ENCODE peak calls at places on chromosomes 13 and 19, in nine cellular contexts. V, D, A, X, J, Y, I, M and W are unnamed samples.

GRCh38 chr13:60584976-60585375 is 188.0 kb downstream of the TDRD3 start:
- DNase-seq in V (no peak), D (no peak), A (no peak), X (no peak), J (no peak), Y (no peak), I (no peak), M (no peak), W (no peak)

GRCh38 chr13:41813426-41813825 is 147.5 kb downstream of the VWA8 start:
- DNase-seq in V (no peak), D (no peak), A (no peak), X (no peak), J (no peak), Y (no peak), I (no peak), M (no peak), W (no peak)

GRCh38 chr13:73138276-73138950 is 79.6 kb downstream of the KLF5 start:
- DNase-seq in V (no peak), D (no peak), A (no peak), X (no peak), J (no peak), Y (no peak), I (no peak), M (no peak), W (no peak)

GRCh38 chr13:77563110-77563509 is 27.6 kb downstream of the SCEL start:
- DNase-seq in V (no peak), D (no peak), A (no peak), X (no peak), J (peak; percentile 14), Y (no peak), I (no peak), M (no peak), W (no peak)

GRCh38 chr19:40147693-40148347 is 43.4 kb upstream of the MAP3K10 start:
- DNase-seq in V (no peak), D (no peak), A (no peak), X (no peak), J (peak; percentile 81), Y (no peak), I (peak; percentile 46), M (no peak), W (no peak)

GRCh38 chr13:101916758-101917474 is 464.4 kb downstream of the ITGBL1 start:
- DNase-seq in V (no peak), D (no peak), A (no peak), X (no peak), J (no peak), Y (no peak), I (no peak), M (peak; percentile 10), W (no peak)

GRCh38 chr13:113426591-113426986 is 26.7 kb downstream of the ADPRHL1 start:
- DNase-seq in V (no peak), D (no peak), A (no peak), X (no peak), J (no peak), Y (no peak), I (no peak), M (no peak), W (no peak)

GRCh38 chr13:29676941-29677452 is 81.5 kb upstream of the SLC7A1 start:
- DNase-seq in V (no peak), D (no peak), A (no peak), X (no peak), J (no peak), Y (no peak), I (no peak), M (no peak), W (no peak)

GRCh38 chr19:1805401-1806183 is 6.5 kb downstream of the ATP8B3 start:
- DNase-seq in V (no peak), D (no peak), A (no peak), X (no peak), J (no peak), Y (no peak), I (no peak), M (no peak), W (no peak)

GRCh38 chr19:47013041-47013517 is 6.6 kb upstream of the NPAS1 start:
- DNase-seq in V (peak; percentile 19), D (peak; percentile 91), A (peak; percentile 13), X (peak; percentile 68), J (peak; percentile 85), Y (peak; percentile 41), I (peak; percentile 3), M (peak; percentile 3), W (peak; percentile 45)

GRCh38 chr13:37225414-37226047 is 120.1 kb upstream of the CSNK1A1L start:
- DNase-seq in V (no peak), D (no peak), A (no peak), X (no peak), J (no peak), Y (no peak), I (peak; percentile 20), M (no peak), W (no peak)

GRCh38 chr13:50080856-50081105 is 65.5 kb downstream of the KCNRG start:
- DNase-seq in V (no peak), D (no peak), A (no peak), X (no peak), J (no peak), Y (peak; percentile 51), I (no peak), M (no peak), W (peak; percentile 62)

GRCh38 chr19:39401549-39402416 is 4.9 kb upstream of the ZFP36 start:
- DNase-seq in V (peak; percentile 82), D (peak; percentile 59), A (peak; percentile 87), X (peak; percentile 81), J (peak; percentile 42), Y (peak; percentile 72), I (no peak), M (no peak), W (peak; percentile 94)

GRCh38 chr13:85508683-85509329 is 290.4 kb downstream of the SLITRK6 start:
- DNase-seq in V (no peak), D (no peak), A (no peak), X (no peak), J (no peak), Y (no peak), I (no peak), M (no peak), W (no peak)